ENCODE peak calls at places on chromosome 16, in seven cellular contexts. K, B, P, X, J, Y and O are unnamed samples.

GRCh38 chr16:85614338-85615013 is 1.4 kb downstream of the GSE1 start:
- DNase-seq in K (no peak), B (no peak), P (peak), X (no peak), J (peak), Y (no peak), O (no peak)

GRCh38 chr16:15483857-15484256 is 49.5 kb downstream of the BMERB1 start:
- DNase-seq in K (no peak), B (no peak), P (no peak), X (no peak), J (no peak), Y (no peak), O (no peak)

GRCh38 chr16:63690961-63691360 is 1430.9 kb downstream of the CDH11 start:
- DNase-seq in K (no peak), B (no peak), P (no peak), X (no peak), J (no peak), Y (no peak), O (no peak)

GRCh38 chr16:75264999-75265910 is 13.8 kb upstream of the BCAR1 start:
- DNase-seq in K (no peak), B (no peak), P (peak), X (no peak), J (no peak), Y (no peak), O (no peak)

GRCh38 chr16:450385-450784 is 24.9 kb downstream of the RAB11FIP3 start:
- DNase-seq in K (no peak), B (peak), P (no peak), X (no peak), J (peak), Y (no peak), O (no peak)

GRCh38 chr16:81003610-81004460 is 2.9 kb downstream of the CMC2 start:
- DNase-seq in K (no peak), B (no peak), P (no peak), X (no peak), J (peak), Y (peak), O (no peak)

GRCh38 chr16:77212736-77213541 is 13.7 kb downstream of the SYCE1L start:
- DNase-seq in K (peak), B (no peak), P (peak), X (no peak), J (peak), Y (no peak), O (peak)

GRCh38 chr16:66741971-66742396 is 9.4 kb downstream of the DYNC1LI2 start:
- DNase-seq in K (no peak), B (no peak), P (no peak), X (no peak), J (no peak), Y (peak), O (no peak)

GRCh38 chr16:54143934-54144333 is 142.7 kb downstream of the IRX3 start:
- DNase-seq in K (no peak), B (no peak), P (no peak), X (no peak), J (no peak), Y (no peak), O (no peak)

GRCh38 chr16:81018496-81018895 is 11.5 kb downstream of the CENPN start:
- DNase-seq in K (no peak), B (no peak), P (no peak), X (no peak), J (no peak), Y (no peak), O (no peak)

GRCh38 chr16:46687486-46687885 is 1.5 kb downstream of the VPS35 start:
- DNase-seq in K (no peak), B (no peak), P (no peak), X (no peak), J (no peak), Y (no peak), O (no peak)

GRCh38 chr16:3696425-3697218 is 20.7 kb downstream of the TRAP1 start:
- DNase-seq in K (no peak), B (no peak), P (no peak), X (no peak), J (no peak), Y (peak), O (peak)

GRCh38 chr16:71352963-71353460 is 5.5 kb upstream of the CALB2 start:
- DNase-seq in K (no peak), B (no peak), P (no peak), X (no peak), J (no peak), Y (no peak), O (no peak)

GRCh38 chr16:5193877-5194276 is 96.3 kb upstream of the EEF2KMT start:
- DNase-seq in K (no peak), B (no peak), P (no peak), X (no peak), J (no peak), Y (no peak), O (no peak)

DNA sequence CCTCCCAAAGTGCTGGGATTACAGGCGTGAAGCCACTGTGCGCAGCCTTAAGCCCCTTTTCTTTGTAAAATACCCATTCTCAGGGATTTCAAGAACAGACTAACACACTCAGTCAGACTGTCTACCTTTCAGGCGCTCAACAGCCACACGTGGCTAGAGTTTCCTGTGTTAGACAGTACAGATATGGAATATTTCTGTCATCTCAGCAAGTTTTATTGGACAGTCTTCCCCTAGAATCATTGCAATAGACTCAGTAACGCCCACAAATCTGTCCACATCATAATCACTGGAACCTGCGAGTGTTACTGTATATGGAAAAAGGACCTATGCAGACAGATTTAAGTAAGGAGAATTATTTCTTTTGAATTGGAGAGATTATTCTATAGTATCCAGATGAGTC is 160.5 kb downstream of the RBFOX1 start:
- DNase-seq in K (no peak), B (no peak), P (no peak), X (no peak), J (no peak), Y (no peak), O (no peak)
- H3K4me3 ChIP-seq in K (no peak), B (no peak), P (no peak), X (no peak), J (no peak), Y (no peak), O (no peak)

GRCh38 chr16:68360547-68360946 is 49.7 kb downstream of the PRMT7 start:
- DNase-seq in K (no peak), B (no peak), P (no peak), X (no peak), J (no peak), Y (no peak), O (no peak)
- H3K4me3 ChIP-seq in K (no peak), B (no peak), P (no peak), X (no peak), J (no peak), Y (no peak), O (no peak)

GRCh38 chr16:87712184-87712822 is 53.5 kb downstream of the KLHDC4 start:
- DNase-seq in K (no peak), B (no peak), P (no peak), X (no peak), J (no peak), Y (no peak), O (no peak)
- H3K4me3 ChIP-seq in K (no peak), B (no peak), P (no peak), X (no peak), J (no peak), Y (no peak), O (no peak)

GRCh38 chr16:88881090-88881580 is 14.7 kb upstream of the PABPN1L start:
- DNase-seq in K (no peak), B (no peak), P (peak), X (no peak), J (no peak), Y (no peak), O (no peak)
- H3K4me3 ChIP-seq in K (no peak), B (no peak), P (no peak), X (no peak), J (no peak), Y (no peak), O (no peak)

GRCh38 chr16:11748404-11749254 is 6.0 kb upstream of the TXNDC11 start:
- DNase-seq in K (no peak), B (no peak), P (peak), X (peak), J (no peak), Y (no peak), O (no peak)

GRCh38 chr16:11750056-11750455 is 7.4 kb upstream of the TXNDC11 start:
- DNase-seq in K (no peak), B (no peak), P (no peak), X (no peak), J (no peak), Y (no peak), O (no peak)

GRCh38 chr16:11744075-11744470 is 1.4 kb upstream of the TXNDC11 start:
- DNase-seq in K (no peak), B (no peak), P (no peak), X (no peak), J (no peak), Y (no peak), O (no peak)

GRCh38 chr16:11743308-11744074 is 834 bp upstream of the TXNDC11 start:
- DNase-seq in K (no peak), B (no peak), P (peak), X (peak), J (peak), Y (peak), O (peak)

GRCh38 chr16:11748023-11748403 is 5.4 kb upstream of the TXNDC11 start:
- DNase-seq in K (no peak), B (no peak), P (no peak), X (no peak), J (no peak), Y (no peak), O (no peak)
- H3K4me3 ChIP-seq in K (no peak), B (no peak), P (no peak), X (no peak), J (no peak), Y (no peak), O (no peak)

DNA sequence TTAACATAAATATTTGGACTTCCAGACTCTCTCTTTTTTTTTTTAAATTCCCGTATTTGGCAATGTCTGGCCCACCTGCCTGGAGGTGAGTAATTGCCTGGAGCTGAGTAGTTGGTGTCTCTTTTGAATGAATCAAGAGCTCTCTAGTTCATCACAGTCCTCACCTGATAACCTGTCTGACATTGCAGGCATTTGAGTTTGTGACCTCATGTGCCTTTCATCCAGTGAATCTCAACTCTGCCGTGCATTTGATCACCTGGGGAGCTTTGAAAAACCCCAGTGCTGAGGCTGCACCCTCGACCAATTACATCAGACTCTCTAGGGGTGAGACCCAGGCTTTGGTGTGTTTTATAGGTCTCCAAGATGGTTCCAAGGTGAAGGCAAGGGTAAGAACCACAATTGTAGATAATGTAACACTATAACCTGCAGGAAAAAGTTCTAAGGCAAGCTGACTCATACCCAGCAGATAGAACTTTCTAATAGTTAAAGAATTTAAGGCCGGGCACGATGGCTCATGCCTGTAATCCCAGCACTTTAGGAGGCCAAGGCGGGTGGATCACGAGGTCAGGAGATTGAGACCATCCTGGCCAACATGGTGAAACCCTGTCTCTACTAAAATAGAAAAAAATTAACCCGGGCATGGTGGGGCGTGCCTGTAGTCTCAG is 24.5 kb upstream of the HS3ST2 start:
- DNase-seq in K (no peak), B (no peak), P (no peak), X (no peak), J (no peak), Y (peak), O (no peak)
- H3K4me3 ChIP-seq in K (no peak), B (no peak), P (no peak), X (no peak), J (no peak), Y (no peak), O (no peak)

DNA sequence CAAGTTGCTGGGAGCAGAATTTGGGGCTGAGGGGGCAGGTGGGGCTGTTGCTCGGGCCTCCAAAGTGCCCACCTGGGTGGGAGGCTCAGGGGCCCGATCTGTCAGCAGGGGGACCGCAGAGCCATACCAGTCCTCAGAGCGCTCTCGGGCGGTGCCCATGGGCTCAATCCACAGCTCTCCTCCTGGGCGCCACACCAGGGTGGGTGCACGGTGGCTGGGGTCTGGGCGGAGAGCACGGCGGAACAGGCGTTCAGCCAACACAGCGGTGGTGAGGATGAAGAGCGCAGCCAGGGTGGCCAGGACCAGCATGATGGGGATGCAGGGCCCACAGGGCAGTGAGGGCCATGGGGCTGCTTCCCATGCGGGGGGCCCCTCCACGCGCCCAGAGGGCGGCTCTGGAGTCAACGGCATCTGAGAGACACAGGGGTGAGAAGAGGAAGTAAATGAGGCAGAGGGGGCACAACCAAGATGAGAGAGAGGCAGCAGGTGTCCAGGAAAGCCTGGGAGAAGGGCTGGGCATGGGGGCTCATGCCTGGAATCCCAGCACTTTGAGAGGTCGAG is 1.2 kb downstream of the C16orf54 start:
- DNase-seq in K (no peak), B (no peak), P (no peak), X (no peak), J (no peak), Y (no peak), O (no peak)
- H3K4me3 ChIP-seq in K (peak), B (peak), P (peak), X (no peak), J (peak), Y (no peak), O (no peak)

GRCh38 chr16:2152695-2153506 is 2.7 kb upstream of the TRAF7 start:
- DNase-seq in K (no peak), B (no peak), P (peak), X (no peak), J (peak), Y (peak), O (peak)

GRCh38 chr16:2156849-2157224 is 1.3 kb downstream of the TRAF7 start:
- DNase-seq in K (no peak), B (no peak), P (no peak), X (no peak), J (no peak), Y (no peak), O (no peak)

GRCh38 chr16:2155091-2156024 is at the start of gene TRAF7:
- DNase-seq in K (peak), B (peak), P (peak), X (peak), J (peak), Y (peak), O (peak)

GRCh38 chr16:2156025-2156848 is 655 bp downstream of the TRAF7 start:
- DNase-seq in K (no peak), B (no peak), P (no peak), X (no peak), J (peak), Y (peak), O (peak)

GRCh38 chr16:2154533-2155090 is 970 bp upstream of the TRAF7 start:
- DNase-seq in K (no peak), B (no peak), P (no peak), X (no peak), J (peak), Y (no peak), O (no peak)
- H3K4me3 ChIP-seq in K (peak), B (peak), P (peak), X (peak), J (peak), Y (peak), O (peak)